ENCODE peak calls at places on chromosome 19, in seven cellular contexts. One of them, this sample, is unnamed. For H3K4me1, the result is how much of the 10 kb centered on the place peaks cover.

GRCh38 chr19:14381689-14382474 is 638 bp downstream of the ADGRE5 start:
- DNase-seq in hepatocyte: no peak
- DNase-seq in fibroblast of lung: peak
- DNase-seq in body of pancreas: peak
- DNase-seq in psoas muscle: peak
- DNase-seq in HCT116: no peak
- DNase-seq in pancreas: peak
- DNase-seq in this sample: no peak

GRCh38 chr19:58562126-58563033 is 4.0 kb upstream of the UBE2M start:
- DNase-seq in hepatocyte: peak
- DNase-seq in fibroblast of lung: peak
- DNase-seq in body of pancreas: peak
- DNase-seq in psoas muscle: peak
- DNase-seq in HCT116: no peak
- DNase-seq in pancreas: peak
- DNase-seq in this sample: peak

GRCh38 chr19:33794578-33795369 is 1.9 kb upstream of the KCTD15 start:
- DNase-seq in hepatocyte: no peak
- DNase-seq in fibroblast of lung: peak
- DNase-seq in body of pancreas: no peak
- DNase-seq in psoas muscle: no peak
- DNase-seq in HCT116: no peak
- DNase-seq in pancreas: no peak
- DNase-seq in this sample: no peak

GRCh38 chr19:56294557-56294956 is 20.1 kb downstream of the ZSCAN5A start:
- DNase-seq in hepatocyte: no peak
- DNase-seq in fibroblast of lung: peak
- DNase-seq in body of pancreas: no peak
- DNase-seq in psoas muscle: no peak
- DNase-seq in HCT116: no peak
- DNase-seq in pancreas: no peak
- DNase-seq in this sample: no peak

GRCh38 chr19:31537136-31537535 is 187.9 kb upstream of the TSHZ3 start:
- DNase-seq in hepatocyte: no peak
- DNase-seq in fibroblast of lung: no peak
- DNase-seq in body of pancreas: no peak
- DNase-seq in psoas muscle: no peak
- DNase-seq in HCT116: no peak
- DNase-seq in pancreas: no peak
- DNase-seq in this sample: no peak

GRCh38 chr19:13526552-13526951 is 20.3 kb upstream of the CACNA1A start:
- DNase-seq in hepatocyte: no peak
- DNase-seq in fibroblast of lung: peak
- DNase-seq in body of pancreas: no peak
- DNase-seq in psoas muscle: no peak
- DNase-seq in HCT116: peak
- DNase-seq in pancreas: no peak
- DNase-seq in this sample: no peak

GRCh38 chr19:13887039-13887438 is 10.1 kb downstream of the NANOS3 start:
- DNase-seq in hepatocyte: no peak
- DNase-seq in fibroblast of lung: no peak
- DNase-seq in body of pancreas: peak
- DNase-seq in psoas muscle: no peak
- DNase-seq in HCT116: no peak
- DNase-seq in pancreas: peak
- DNase-seq in this sample: no peak

GRCh38 chr19:11422163-11423068 is 3.3 kb upstream of the RGL3 start:
- DNase-seq in hepatocyte: peak
- DNase-seq in fibroblast of lung: peak
- DNase-seq in body of pancreas: peak
- DNase-seq in psoas muscle: peak
- DNase-seq in HCT116: no peak
- DNase-seq in pancreas: peak
- DNase-seq in this sample: peak

GRCh38 chr19:8342316-8342683 is 762 bp downstream of the KANK3 start:
- DNase-seq in hepatocyte: no peak
- DNase-seq in fibroblast of lung: no peak
- DNase-seq in body of pancreas: no peak
- DNase-seq in psoas muscle: no peak
- DNase-seq in HCT116: no peak
- DNase-seq in pancreas: no peak
- DNase-seq in this sample: no peak

GRCh38 chr19:2790557-2791271 is 5.4 kb downstream of the THOP1 start:
- DNase-seq in hepatocyte: no peak
- DNase-seq in fibroblast of lung: no peak
- DNase-seq in body of pancreas: no peak
- DNase-seq in psoas muscle: no peak
- DNase-seq in HCT116: no peak
- DNase-seq in pancreas: no peak
- DNase-seq in this sample: no peak

GRCh38 chr19:33205531-33206260 is 11.6 kb downstream of the LRP3 start:
- DNase-seq in hepatocyte: no peak
- DNase-seq in fibroblast of lung: no peak
- DNase-seq in body of pancreas: no peak
- DNase-seq in psoas muscle: no peak
- DNase-seq in HCT116: no peak
- DNase-seq in pancreas: peak
- DNase-seq in this sample: no peak

GRCh38 chr19:3249408-3249807 is 24.9 kb downstream of the CELF5 start:
- DNase-seq in hepatocyte: no peak
- DNase-seq in fibroblast of lung: no peak
- DNase-seq in body of pancreas: no peak
- DNase-seq in psoas muscle: no peak
- DNase-seq in HCT116: peak
- DNase-seq in pancreas: no peak
- DNase-seq in this sample: no peak

GRCh38 chr19:17952041-17952976 is 14.6 kb upstream of the KCNN1 start:
- DNase-seq in hepatocyte: no peak
- DNase-seq in fibroblast of lung: no peak
- DNase-seq in body of pancreas: no peak
- DNase-seq in psoas muscle: no peak
- DNase-seq in HCT116: no peak
- DNase-seq in pancreas: no peak
- DNase-seq in this sample: no peak

GRCh38 chr19:17123041-17123440 is 47.5 kb downstream of the MYO9B start:
- DNase-seq in hepatocyte: no peak
- DNase-seq in fibroblast of lung: no peak
- DNase-seq in body of pancreas: no peak
- DNase-seq in psoas muscle: no peak
- DNase-seq in HCT116: no peak
- DNase-seq in pancreas: no peak
- DNase-seq in this sample: no peak

GRCh38 chr19:45408830-45409593 is 2.6 kb downstream of the POLR1G start:
- DNase-seq in hepatocyte: no peak
- DNase-seq in fibroblast of lung: no peak
- DNase-seq in body of pancreas: no peak
- DNase-seq in psoas muscle: no peak
- DNase-seq in HCT116: no peak
- DNase-seq in pancreas: no peak
- DNase-seq in this sample: no peak

GRCh38 chr19:2166741-2167738 is 3.3 kb downstream of the DOT1L start:
- DNase-seq in hepatocyte: peak
- DNase-seq in fibroblast of lung: peak
- DNase-seq in body of pancreas: peak
- DNase-seq in psoas muscle: peak
- DNase-seq in HCT116: no peak
- DNase-seq in pancreas: peak
- DNase-seq in this sample: peak

GRCh38 chr19:34308381-34309367 is 54.3 kb downstream of the GARRE1 start:
- DNase-seq in hepatocyte: no peak
- DNase-seq in fibroblast of lung: peak
- DNase-seq in body of pancreas: no peak
- DNase-seq in psoas muscle: no peak
- DNase-seq in HCT116: no peak
- DNase-seq in pancreas: no peak
- DNase-seq in this sample: no peak

GRCh38 chr19:39430675-39431593 is 4.8 kb downstream of the RPS16 start:
- DNase-seq in hepatocyte: peak
- DNase-seq in fibroblast of lung: peak
- DNase-seq in body of pancreas: no peak
- DNase-seq in psoas muscle: no peak
- DNase-seq in HCT116: peak
- DNase-seq in pancreas: no peak
- DNase-seq in this sample: no peak

GRCh38 chr19:4539697-4540581 is at the start of gene LRG1:
- DNase-seq in hepatocyte: peak
- DNase-seq in fibroblast of lung: no peak
- DNase-seq in body of pancreas: peak
- DNase-seq in psoas muscle: no peak
- DNase-seq in HCT116: no peak
- DNase-seq in pancreas: peak
- DNase-seq in this sample: no peak

GRCh38 chr19:47436712-47437401 is 17.5 kb upstream of the MEIS3 start:
- DNase-seq in hepatocyte: peak
- DNase-seq in fibroblast of lung: peak
- DNase-seq in body of pancreas: peak
- DNase-seq in psoas muscle: peak
- DNase-seq in HCT116: peak
- DNase-seq in pancreas: peak
- DNase-seq in this sample: peak

GRCh38 chr19:681638-682037 is 5.4 kb downstream of the FSTL3 start:
- DNase-seq in hepatocyte: no peak
- DNase-seq in fibroblast of lung: no peak
- DNase-seq in body of pancreas: no peak
- DNase-seq in psoas muscle: no peak
- DNase-seq in HCT116: no peak
- DNase-seq in pancreas: no peak
- DNase-seq in this sample: no peak

GRCh38 chr19:27746691-27747380 is 1466.1 kb downstream of the UQCRFS1 start:
- DNase-seq in hepatocyte: no peak
- DNase-seq in fibroblast of lung: peak
- DNase-seq in body of pancreas: peak
- DNase-seq in psoas muscle: peak
- DNase-seq in HCT116: no peak
- DNase-seq in pancreas: no peak
- DNase-seq in this sample: no peak

GRCh38 chr19:14039181-14039580 is 7.6 kb downstream of the IL27RA start:
- DNase-seq in hepatocyte: no peak
- DNase-seq in fibroblast of lung: no peak
- DNase-seq in body of pancreas: no peak
- DNase-seq in psoas muscle: no peak
- DNase-seq in HCT116: no peak
- DNase-seq in pancreas: no peak
- DNase-seq in this sample: no peak

GRCh38 chr19:39352549-39353285 is 10.5 kb downstream of the SAMD4B start:
- DNase-seq in hepatocyte: no peak
- DNase-seq in fibroblast of lung: no peak
- DNase-seq in body of pancreas: no peak
- DNase-seq in psoas muscle: no peak
- DNase-seq in HCT116: no peak
- DNase-seq in pancreas: no peak
- DNase-seq in this sample: no peak

GRCh38 chr19:40542197-40542859 is 34.3 kb upstream of the SHKBP1 start:
- DNase-seq in hepatocyte: peak
- DNase-seq in fibroblast of lung: peak
- DNase-seq in body of pancreas: peak
- DNase-seq in psoas muscle: peak
- DNase-seq in HCT116: no peak
- DNase-seq in pancreas: peak
- DNase-seq in this sample: peak

GRCh38 chr19:459724-460511 is 915 bp downstream of the SHC2 start:
- DNase-seq in hepatocyte: peak
- DNase-seq in fibroblast of lung: peak
- DNase-seq in body of pancreas: peak
- DNase-seq in psoas muscle: peak
- DNase-seq in HCT116: no peak
- DNase-seq in pancreas: peak
- DNase-seq in this sample: peak

GRCh38 chr19:7767487-7767886 is 4.4 kb downstream of the CLEC4M start:
- DNase-seq in hepatocyte: no peak
- DNase-seq in fibroblast of lung: no peak
- DNase-seq in body of pancreas: no peak
- DNase-seq in psoas muscle: no peak
- DNase-seq in HCT116: no peak
- DNase-seq in pancreas: no peak
- DNase-seq in this sample: no peak

GRCh38 chr19:5964816-5965565 is 12.9 kb downstream of the RANBP3 start:
- DNase-seq in hepatocyte: no peak
- DNase-seq in fibroblast of lung: no peak
- DNase-seq in body of pancreas: no peak
- DNase-seq in psoas muscle: no peak
- DNase-seq in HCT116: no peak
- DNase-seq in pancreas: no peak
- DNase-seq in this sample: no peak
- H3K4me1 ChIP-seq in hepatocyte: half or more
- H3K4me1 ChIP-seq in fibroblast of lung: half or more
- H3K4me1 ChIP-seq in body of pancreas: half or more
- H3K4me1 ChIP-seq in psoas muscle: half or more
- H3K4me1 ChIP-seq in HCT116: under half
- H3K4me1 ChIP-seq in pancreas: half or more
- H3K4me1 ChIP-seq in this sample: half or more

DNA sequence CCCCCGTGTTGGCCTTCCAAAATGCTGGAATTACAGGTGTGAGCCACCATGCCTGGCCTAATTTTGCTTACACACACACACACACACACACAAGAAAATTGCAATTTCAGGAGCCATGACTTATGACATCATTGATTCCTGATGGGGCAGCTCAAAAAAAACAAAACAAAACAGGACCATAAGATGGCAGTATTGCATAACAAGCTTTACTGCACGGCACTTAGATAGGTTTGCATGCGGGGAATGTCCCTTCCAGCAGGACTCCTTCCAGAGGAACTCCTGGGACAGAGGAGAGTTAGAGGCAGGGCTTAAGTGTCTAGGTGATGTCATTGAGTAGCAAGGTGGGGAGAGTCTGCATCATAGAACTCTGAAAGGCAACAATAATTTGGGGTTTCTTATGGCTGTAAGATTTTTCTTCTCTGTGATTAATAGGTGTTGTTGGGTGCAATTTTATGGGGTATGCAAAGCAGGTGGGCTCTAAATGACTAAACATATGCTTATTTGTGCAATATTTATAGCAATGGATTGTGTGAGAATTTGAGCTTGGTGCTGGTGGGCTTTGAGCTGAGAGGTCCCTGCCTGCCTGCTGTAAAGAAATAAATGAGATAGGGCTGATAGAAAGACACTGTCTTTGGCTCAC is 9.0 kb upstream of the ACSBG2 start:
- DNase-seq in hepatocyte: peak
- DNase-seq in fibroblast of lung: peak
- DNase-seq in body of pancreas: no peak
- DNase-seq in psoas muscle: no peak
- DNase-seq in HCT116: peak
- DNase-seq in pancreas: no peak
- DNase-seq in this sample: no peak
- TF ChIP-seq CTCF in hepatocyte: peak
- TF ChIP-seq CTCF in fibroblast of lung: peak
- TF ChIP-seq CTCF in body of pancreas: no peak
- TF ChIP-seq CTCF in psoas muscle: peak
- TF ChIP-seq CTCF in HCT116: peak
- TF ChIP-seq CTCF in pancreas: no peak
- TF ChIP-seq CTCF in this sample: no peak

GRCh38 chr19:50794778-50795664 is 4.8 kb downstream of the ACP4 start:
- DNase-seq in hepatocyte: no peak
- DNase-seq in fibroblast of lung: no peak
- DNase-seq in body of pancreas: no peak
- DNase-seq in psoas muscle: no peak
- DNase-seq in HCT116: no peak
- DNase-seq in pancreas: peak
- DNase-seq in this sample: no peak
- H3K4me1 ChIP-seq in hepatocyte: under half
- H3K4me1 ChIP-seq in fibroblast of lung: under half
- H3K4me1 ChIP-seq in body of pancreas: under half
- H3K4me1 ChIP-seq in psoas muscle: under half
- H3K4me1 ChIP-seq in HCT116: under half
- H3K4me1 ChIP-seq in pancreas: under half
- H3K4me1 ChIP-seq in this sample: under half

GRCh38 chr19:10227215-10227971 is 3.7 kb downstream of the S1PR2 start:
- DNase-seq in hepatocyte: no peak
- DNase-seq in fibroblast of lung: no peak
- DNase-seq in body of pancreas: no peak
- DNase-seq in psoas muscle: peak
- DNase-seq in HCT116: no peak
- DNase-seq in pancreas: no peak
- DNase-seq in this sample: no peak
- TF ChIP-seq CTCF in hepatocyte: peak
- TF ChIP-seq CTCF in fibroblast of lung: peak
- TF ChIP-seq CTCF in body of pancreas: no peak
- TF ChIP-seq CTCF in psoas muscle: no peak
- TF ChIP-seq CTCF in HCT116: no peak
- TF ChIP-seq CTCF in pancreas: no peak
- TF ChIP-seq CTCF in this sample: no peak

This sample was measured in adrenal gland.